ENCODE peak calls at places on chromosomes 13 and 19, in six cellular contexts. One of them, this sample, is unnamed.

GRCh38 chr13:40179421-40179820 is 487.0 kb downstream of the FOXO1 start:
- ATAC-seq in HepG2: no peak
- ATAC-seq in K562: no peak
- ATAC-seq in GM12878: no peak
- ATAC-seq in HCT116: no peak
- ATAC-seq in upper lobe of left lung: no peak
- ATAC-seq in this sample: no peak

GRCh38 chr13:99979453-99980200 is 2.0 kb upstream of the ZIC2 start:
- ATAC-seq in GM12878: no peak
- ATAC-seq in K562: peak
- ATAC-seq in upper lobe of left lung: no peak
- ATAC-seq in HCT116: no peak
- ATAC-seq in HepG2: peak
- ATAC-seq in this sample: no peak

GRCh38 chr19:2500861-2501260 is 24.9 kb downstream of the GADD45B start:
- ATAC-seq in HCT116: no peak
- ATAC-seq in K562: no peak
- ATAC-seq in upper lobe of left lung: peak
- ATAC-seq in GM12878: no peak
- ATAC-seq in HepG2: no peak
- ATAC-seq in this sample: peak

GRCh38 chr19:18379803-18380747 is 5.9 kb upstream of the GDF15 start:
- ATAC-seq in upper lobe of left lung: peak
- ATAC-seq in HCT116: peak
- ATAC-seq in GM12878: no peak
- ATAC-seq in K562: peak
- ATAC-seq in HepG2: peak
- ATAC-seq in this sample: peak

GRCh38 chr19:45059258-45059965 is 16.9 kb downstream of the ZNF296 start:
- ATAC-seq in K562: peak
- ATAC-seq in HepG2: peak
- ATAC-seq in upper lobe of left lung: peak
- ATAC-seq in GM12878: peak
- ATAC-seq in HCT116: peak
- ATAC-seq in this sample: peak

GRCh38 chr19:11425719-11426457 is 6.8 kb upstream of the RGL3 start:
- ATAC-seq in GM12878: no peak
- ATAC-seq in upper lobe of left lung: no peak
- ATAC-seq in HCT116: peak
- ATAC-seq in K562: peak
- ATAC-seq in HepG2: no peak
- ATAC-seq in this sample: no peak

GRCh38 chr13:26184791-26185250 is 37.3 kb downstream of the RNF6 start:
- ATAC-seq in K562: peak
- ATAC-seq in HepG2: peak
- ATAC-seq in HCT116: peak
- ATAC-seq in upper lobe of left lung: peak
- ATAC-seq in GM12878: peak
- ATAC-seq in this sample: peak

GRCh38 chr13:39634956-39635355 is 20.5 kb upstream of the COG6 start:
- ATAC-seq in GM12878: no peak
- ATAC-seq in K562: no peak
- ATAC-seq in HCT116: no peak
- ATAC-seq in HepG2: no peak
- ATAC-seq in upper lobe of left lung: no peak
- ATAC-seq in this sample: no peak

GRCh38 chr19:44992336-44993163 is 8.7 kb upstream of the RELB start:
- ATAC-seq in HepG2: no peak
- ATAC-seq in HCT116: no peak
- ATAC-seq in K562: no peak
- ATAC-seq in upper lobe of left lung: no peak
- ATAC-seq in GM12878: no peak
- ATAC-seq in this sample: no peak

GRCh38 chr13:75813323-75813722 is 177.2 kb downstream of the LMO7 start:
- ATAC-seq in K562: no peak
- ATAC-seq in upper lobe of left lung: peak
- ATAC-seq in GM12878: no peak
- ATAC-seq in HCT116: no peak
- ATAC-seq in HepG2: peak
- ATAC-seq in this sample: no peak

GRCh38 chr13:39461685-39462266 is 141.2 kb downstream of the LHFPL6 start:
- ATAC-seq in HepG2: no peak
- ATAC-seq in GM12878: no peak
- ATAC-seq in K562: no peak
- ATAC-seq in upper lobe of left lung: no peak
- ATAC-seq in HCT116: no peak
- ATAC-seq in this sample: no peak

GRCh38 chr19:11202488-11203193 is 5.3 kb upstream of the KANK2 start:
- ATAC-seq in K562: no peak
- ATAC-seq in HepG2: no peak
- ATAC-seq in upper lobe of left lung: no peak
- ATAC-seq in GM12878: no peak
- ATAC-seq in HCT116: no peak
- ATAC-seq in this sample: no peak

GRCh38 chr13:109844396-109844795 is 58.0 kb upstream of the IRS2 start:
- ATAC-seq in HCT116: no peak
- ATAC-seq in HepG2: no peak
- ATAC-seq in GM12878: no peak
- ATAC-seq in upper lobe of left lung: no peak
- ATAC-seq in K562: no peak
- ATAC-seq in this sample: peak

GRCh38 chr19:42596391-42597071 is 1.8 kb upstream of the CEACAM8 start:
- ATAC-seq in upper lobe of left lung: peak
- ATAC-seq in K562: peak
- ATAC-seq in HepG2: peak
- ATAC-seq in HCT116: peak
- ATAC-seq in GM12878: peak
- ATAC-seq in this sample: no peak

GRCh38 chr19:57434386-57435061 is 601 bp upstream of the ZNF749 start:
- ATAC-seq in K562: peak
- ATAC-seq in HepG2: peak
- ATAC-seq in HCT116: peak
- ATAC-seq in upper lobe of left lung: peak
- ATAC-seq in GM12878: peak
- ATAC-seq in this sample: peak

GRCh38 chr19:8593931-8594330 is 16.6 kb downstream of the ADAMTS10 start:
- ATAC-seq in upper lobe of left lung: no peak
- ATAC-seq in HepG2: no peak
- ATAC-seq in HCT116: no peak
- ATAC-seq in K562: no peak
- ATAC-seq in GM12878: no peak
- ATAC-seq in this sample: no peak

GRCh38 chr19:8589177-8589714 is 12.0 kb upstream of the MYO1F start:
- ATAC-seq in K562: no peak
- ATAC-seq in upper lobe of left lung: no peak
- ATAC-seq in GM12878: no peak
- ATAC-seq in HCT116: no peak
- ATAC-seq in HepG2: no peak
- ATAC-seq in this sample: no peak

GRCh38 chr19:8595651-8596050 is 14.9 kb downstream of the ADAMTS10 start:
- ATAC-seq in GM12878: no peak
- ATAC-seq in upper lobe of left lung: no peak
- ATAC-seq in HepG2: no peak
- ATAC-seq in K562: no peak
- ATAC-seq in HCT116: no peak
- ATAC-seq in this sample: no peak

GRCh38 chr19:8596168-8596567 is 14.3 kb downstream of the ADAMTS10 start:
- ATAC-seq in HCT116: no peak
- ATAC-seq in GM12878: no peak
- ATAC-seq in upper lobe of left lung: no peak
- ATAC-seq in K562: no peak
- ATAC-seq in HepG2: no peak
- ATAC-seq in this sample: no peak

DNA sequence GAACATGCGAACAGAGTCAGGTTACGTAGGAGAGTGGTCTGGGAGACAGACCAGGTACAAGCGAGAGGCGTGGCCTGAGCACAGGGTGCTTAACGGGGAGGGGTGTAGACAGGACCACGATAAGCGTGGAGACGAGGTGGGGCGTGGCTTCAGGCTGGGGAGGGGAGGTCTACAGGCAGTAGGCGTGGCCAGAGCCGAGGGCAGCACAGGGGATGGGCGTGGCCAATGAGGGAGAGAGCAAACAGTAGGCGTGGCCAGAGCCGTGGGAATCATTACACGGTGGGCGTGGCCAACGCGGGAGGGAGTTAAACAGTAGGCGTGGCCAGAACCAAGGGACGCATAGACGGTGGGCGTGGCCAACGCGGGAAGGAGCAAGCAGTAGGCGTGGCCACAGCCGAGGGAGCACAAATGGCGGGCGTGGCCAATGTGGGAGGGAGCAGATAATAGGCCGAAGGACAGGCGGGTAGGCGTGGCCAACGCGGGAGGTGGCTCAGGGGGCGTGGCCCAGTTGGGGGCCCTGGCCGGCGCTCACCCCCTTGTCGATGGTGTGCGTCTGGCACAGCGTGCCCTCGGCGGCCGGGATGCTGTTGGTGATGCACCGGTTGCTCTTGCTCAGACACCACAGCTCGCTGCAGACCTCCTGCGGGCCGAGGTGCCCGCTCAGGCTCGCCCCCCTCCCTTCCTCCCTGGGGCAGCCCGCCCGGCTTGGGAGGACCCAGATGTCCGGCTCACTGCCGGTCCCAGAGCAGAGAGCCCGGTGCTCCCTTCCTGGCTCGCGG is 15.2 kb upstream of the MYO1F start:
- ATAC-seq in HCT116: peak
- ATAC-seq in upper lobe of left lung: peak
- ATAC-seq in K562: peak
- ATAC-seq in GM12878: peak
- ATAC-seq in HepG2: peak
- ATAC-seq in this sample: peak
- TF ChIP-seq POLR2A in HCT116: no peak
- TF ChIP-seq POLR2A in upper lobe of left lung: no peak
- TF ChIP-seq POLR2A in K562: no peak
- TF ChIP-seq POLR2A in GM12878: no peak
- TF ChIP-seq POLR2A in HepG2: no peak
- TF ChIP-seq POLR2A in this sample: no peak

GRCh38 chr19:52936958-52937334 is 13.7 kb upstream of the ZNF888 start:
- ATAC-seq in upper lobe of left lung: no peak
- ATAC-seq in HCT116: no peak
- ATAC-seq in HepG2: no peak
- ATAC-seq in GM12878: no peak
- ATAC-seq in K562: peak
- ATAC-seq in this sample: no peak

GRCh38 chr19:52941941-52942370 is 18.7 kb upstream of the ZNF888 start:
- ATAC-seq in HCT116: peak
- ATAC-seq in HepG2: peak
- ATAC-seq in GM12878: peak
- ATAC-seq in upper lobe of left lung: peak
- ATAC-seq in K562: peak
- ATAC-seq in this sample: peak

GRCh38 chr19:52935434-52935833 is 12.2 kb upstream of the ZNF888 start:
- ATAC-seq in HepG2: no peak
- ATAC-seq in K562: peak
- ATAC-seq in GM12878: no peak
- ATAC-seq in HCT116: no peak
- ATAC-seq in upper lobe of left lung: no peak
- ATAC-seq in this sample: no peak

GRCh38 chr19:52936151-52936957 is 13.1 kb upstream of the ZNF888 start:
- ATAC-seq in GM12878: peak
- ATAC-seq in upper lobe of left lung: no peak
- ATAC-seq in HCT116: no peak
- ATAC-seq in K562: peak
- ATAC-seq in HepG2: peak
- ATAC-seq in this sample: no peak
- TF ChIP-seq POLR2AphosphoS5 in GM12878: no peak
- TF ChIP-seq POLR2AphosphoS5 in upper lobe of left lung: no peak
- TF ChIP-seq POLR2AphosphoS5 in HCT116: no peak
- TF ChIP-seq POLR2AphosphoS5 in K562: peak
- TF ChIP-seq POLR2AphosphoS5 in HepG2: no peak
- TF ChIP-seq POLR2AphosphoS5 in this sample: no peak

DNA sequence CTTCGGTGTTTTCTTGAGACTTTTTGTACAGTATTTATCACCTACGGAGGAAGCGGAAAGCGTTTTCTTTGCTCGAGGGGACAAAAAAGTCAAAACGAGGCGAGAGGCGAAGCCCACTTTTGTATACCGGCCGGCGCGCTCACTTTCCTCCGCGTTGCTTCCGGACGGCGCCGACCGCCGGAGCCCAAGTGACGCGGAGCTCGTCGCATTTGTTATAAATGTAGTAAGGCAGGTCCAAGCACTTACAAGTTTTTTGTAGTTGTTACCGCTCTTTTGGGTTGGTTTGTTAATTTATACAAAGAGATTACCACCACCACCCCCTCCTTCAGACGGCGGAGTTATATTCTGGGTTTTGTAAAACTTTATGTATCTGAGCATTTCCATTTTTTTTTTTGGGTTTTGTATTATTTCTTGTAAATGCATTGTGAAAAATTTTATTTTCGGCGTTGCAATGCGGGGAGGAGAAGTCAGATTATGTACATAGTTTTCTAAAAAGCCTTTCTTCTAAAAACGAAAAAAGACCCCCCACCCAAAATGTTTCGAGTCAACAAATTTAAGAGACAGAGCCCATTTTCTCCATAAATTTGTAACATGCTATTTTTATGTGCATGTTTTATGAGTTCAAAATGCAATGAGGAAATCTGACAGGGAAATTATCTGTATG is 2.2 kb downstream of the SOX1 start:
- ATAC-seq in GM12878: no peak
- ATAC-seq in HepG2: no peak
- ATAC-seq in upper lobe of left lung: no peak
- ATAC-seq in HCT116: no peak
- ATAC-seq in K562: no peak
- ATAC-seq in this sample: no peak
- H3K27ac ChIP-seq in GM12878: no peak
- H3K27ac ChIP-seq in HepG2: no peak
- H3K27ac ChIP-seq in upper lobe of left lung: no peak
- H3K27ac ChIP-seq in HCT116: no peak
- H3K27ac ChIP-seq in K562: no peak
- H3K27ac ChIP-seq in this sample: no peak

GRCh38 chr19:1259206-1259872 is 9.8 kb upstream of the CIRBP start:
- ATAC-seq in upper lobe of left lung: peak
- ATAC-seq in K562: peak
- ATAC-seq in HCT116: peak
- ATAC-seq in GM12878: peak
- ATAC-seq in HepG2: peak
- ATAC-seq in this sample: peak

GRCh38 chr19:1258707-1259205 is 10.4 kb downstream of the MIDN start:
- ATAC-seq in K562: no peak
- ATAC-seq in HepG2: no peak
- ATAC-seq in upper lobe of left lung: no peak
- ATAC-seq in GM12878: no peak
- ATAC-seq in HCT116: no peak
- ATAC-seq in this sample: no peak

GRCh38 chr19:1257475-1258160 is 9.2 kb downstream of the MIDN start:
- ATAC-seq in upper lobe of left lung: no peak
- ATAC-seq in HepG2: no peak
- ATAC-seq in GM12878: no peak
- ATAC-seq in K562: no peak
- ATAC-seq in HCT116: no peak
- ATAC-seq in this sample: no peak

GRCh38 chr19:1256646-1257474 is 8.5 kb downstream of the MIDN start:
- ATAC-seq in HepG2: no peak
- ATAC-seq in upper lobe of left lung: no peak
- ATAC-seq in GM12878: no peak
- ATAC-seq in HCT116: no peak
- ATAC-seq in K562: no peak
- ATAC-seq in this sample: no peak

DNA sequence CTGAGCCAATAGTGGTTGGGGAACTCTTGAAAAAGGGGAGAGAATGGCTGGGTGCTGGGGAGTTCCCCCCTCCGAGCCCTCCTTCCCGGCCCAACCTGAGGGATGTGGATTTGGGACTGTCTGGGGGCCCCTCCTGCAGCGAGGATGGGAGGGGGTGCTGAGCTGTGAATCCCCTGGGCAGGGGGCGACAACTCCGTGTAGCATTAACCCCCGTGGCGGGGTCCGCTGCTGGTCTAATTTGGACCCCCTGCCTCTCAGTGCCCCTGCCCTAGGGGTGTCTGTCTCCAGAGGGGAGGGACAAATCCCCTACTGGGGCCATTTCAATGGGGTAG is 9.7 kb downstream of the MIDN start:
- ATAC-seq in K562: no peak
- ATAC-seq in HCT116: no peak
- ATAC-seq in HepG2: no peak
- ATAC-seq in GM12878: no peak
- ATAC-seq in upper lobe of left lung: no peak
- ATAC-seq in this sample: no peak
- TF ChIP-seq POLR2A in K562: peak
- TF ChIP-seq POLR2A in HCT116: no peak
- TF ChIP-seq POLR2A in HepG2: no peak
- TF ChIP-seq POLR2A in GM12878: peak
- TF ChIP-seq POLR2A in upper lobe of left lung: no peak
- TF ChIP-seq POLR2A in this sample: no peak

This sample was measured in gastroesophageal sphincter.